ENCODE peak calls at places on chromosomes 6 and 20, in seven cellular contexts. One of them, this sample, is unnamed.

GRCh38 chr20:20317195-20318113 is 50.5 kb upstream of the INSM1 start:
- DNase-seq in HCT116: no peak
- DNase-seq in vagina: no peak
- DNase-seq in uterus: no peak
- DNase-seq in A549: no peak
- DNase-seq in NB4: peak
- DNase-seq in Peyer's patch: no peak
- DNase-seq in this sample: no peak

GRCh38 chr6:162200036-162200435 is 527.5 kb downstream of the PRKN start:
- DNase-seq in HCT116: no peak
- DNase-seq in vagina: no peak
- DNase-seq in uterus: no peak
- DNase-seq in A549: no peak
- DNase-seq in NB4: no peak
- DNase-seq in Peyer's patch: no peak
- DNase-seq in this sample: no peak

GRCh38 chr20:52484438-52484837 is 292.9 kb upstream of the ZFP64 start:
- DNase-seq in HCT116: no peak
- DNase-seq in vagina: no peak
- DNase-seq in uterus: no peak
- DNase-seq in A549: no peak
- DNase-seq in NB4: no peak
- DNase-seq in Peyer's patch: no peak
- DNase-seq in this sample: no peak

GRCh38 chr6:15690451-15690961 is 27.7 kb upstream of the DTNBP1 start:
- DNase-seq in HCT116: no peak
- DNase-seq in vagina: no peak
- DNase-seq in uterus: no peak
- DNase-seq in A549: no peak
- DNase-seq in NB4: no peak
- DNase-seq in Peyer's patch: no peak
- DNase-seq in this sample: no peak

GRCh38 chr6:109977791-109978173 is 329 bp upstream of the GPR6 start:
- DNase-seq in HCT116: no peak
- DNase-seq in vagina: no peak
- DNase-seq in uterus: no peak
- DNase-seq in A549: no peak
- DNase-seq in NB4: no peak
- DNase-seq in Peyer's patch: no peak
- DNase-seq in this sample: no peak

GRCh38 chr6:107318100-107318736 is 141.1 kb downstream of the PDSS2 start:
- DNase-seq in HCT116: peak
- DNase-seq in vagina: no peak
- DNase-seq in uterus: peak
- DNase-seq in A549: peak
- DNase-seq in NB4: peak
- DNase-seq in Peyer's patch: peak
- DNase-seq in this sample: peak

GRCh38 chr6:135922746-135923145 is 71.2 kb downstream of the PDE7B start:
- DNase-seq in HCT116: no peak
- DNase-seq in vagina: no peak
- DNase-seq in uterus: peak
- DNase-seq in A549: no peak
- DNase-seq in NB4: no peak
- DNase-seq in Peyer's patch: no peak
- DNase-seq in this sample: no peak

GRCh38 chr6:45255434-45255833 is 72.7 kb upstream of the RUNX2 start:
- DNase-seq in HCT116: no peak
- DNase-seq in vagina: no peak
- DNase-seq in uterus: no peak
- DNase-seq in A549: no peak
- DNase-seq in NB4: no peak
- DNase-seq in Peyer's patch: no peak
- DNase-seq in this sample: no peak

GRCh38 chr20:2364014-2364413 is 16.7 kb upstream of the TGM6 start:
- DNase-seq in HCT116: no peak
- DNase-seq in vagina: no peak
- DNase-seq in uterus: no peak
- DNase-seq in A549: no peak
- DNase-seq in NB4: no peak
- DNase-seq in Peyer's patch: no peak
- DNase-seq in this sample: no peak

GRCh38 chr6:37507082-37507481 is 7.4 kb upstream of the CCDC167 start:
- DNase-seq in HCT116: no peak
- DNase-seq in vagina: no peak
- DNase-seq in uterus: no peak
- DNase-seq in A549: no peak
- DNase-seq in NB4: no peak
- DNase-seq in Peyer's patch: no peak
- DNase-seq in this sample: no peak

GRCh38 chr6:90397047-90397446 is 100.4 kb upstream of the BACH2 start:
- DNase-seq in HCT116: no peak
- DNase-seq in vagina: no peak
- DNase-seq in uterus: no peak
- DNase-seq in A549: no peak
- DNase-seq in NB4: no peak
- DNase-seq in Peyer's patch: no peak
- DNase-seq in this sample: no peak

GRCh38 chr6:160391419-160392116 is 43.4 kb downstream of the SLC22A3 start:
- DNase-seq in HCT116: peak
- DNase-seq in vagina: no peak
- DNase-seq in uterus: no peak
- DNase-seq in A549: peak
- DNase-seq in NB4: no peak
- DNase-seq in Peyer's patch: no peak
- DNase-seq in this sample: no peak

GRCh38 chr6:152293404-152293803 is 343.8 kb downstream of the SYNE1 start:
- DNase-seq in HCT116: no peak
- DNase-seq in vagina: no peak
- DNase-seq in uterus: no peak
- DNase-seq in A549: no peak
- DNase-seq in NB4: no peak
- DNase-seq in Peyer's patch: no peak
- DNase-seq in this sample: no peak

GRCh38 chr6:68635412-68635705 is 277 bp downstream of the ADGRB3 start:
- DNase-seq in HCT116: no peak
- DNase-seq in vagina: no peak
- DNase-seq in uterus: no peak
- DNase-seq in A549: no peak
- DNase-seq in NB4: no peak
- DNase-seq in Peyer's patch: no peak
- DNase-seq in this sample: no peak

GRCh38 chr6:68633654-68634502 is 1.2 kb upstream of the ADGRB3 start:
- DNase-seq in HCT116: no peak
- DNase-seq in vagina: no peak
- DNase-seq in uterus: no peak
- DNase-seq in A549: no peak
- DNase-seq in NB4: no peak
- DNase-seq in Peyer's patch: no peak
- DNase-seq in this sample: no peak

GRCh38 chr6:68635706-68636513 is 828 bp downstream of the ADGRB3 start:
- DNase-seq in HCT116: no peak
- DNase-seq in vagina: no peak
- DNase-seq in uterus: peak
- DNase-seq in A549: no peak
- DNase-seq in NB4: no peak
- DNase-seq in Peyer's patch: no peak
- DNase-seq in this sample: peak

GRCh38 chr6:68632620-68633195 is 2.4 kb upstream of the ADGRB3 start:
- DNase-seq in HCT116: no peak
- DNase-seq in vagina: no peak
- DNase-seq in uterus: no peak
- DNase-seq in A549: no peak
- DNase-seq in NB4: no peak
- DNase-seq in Peyer's patch: no peak
- DNase-seq in this sample: no peak

DNA sequence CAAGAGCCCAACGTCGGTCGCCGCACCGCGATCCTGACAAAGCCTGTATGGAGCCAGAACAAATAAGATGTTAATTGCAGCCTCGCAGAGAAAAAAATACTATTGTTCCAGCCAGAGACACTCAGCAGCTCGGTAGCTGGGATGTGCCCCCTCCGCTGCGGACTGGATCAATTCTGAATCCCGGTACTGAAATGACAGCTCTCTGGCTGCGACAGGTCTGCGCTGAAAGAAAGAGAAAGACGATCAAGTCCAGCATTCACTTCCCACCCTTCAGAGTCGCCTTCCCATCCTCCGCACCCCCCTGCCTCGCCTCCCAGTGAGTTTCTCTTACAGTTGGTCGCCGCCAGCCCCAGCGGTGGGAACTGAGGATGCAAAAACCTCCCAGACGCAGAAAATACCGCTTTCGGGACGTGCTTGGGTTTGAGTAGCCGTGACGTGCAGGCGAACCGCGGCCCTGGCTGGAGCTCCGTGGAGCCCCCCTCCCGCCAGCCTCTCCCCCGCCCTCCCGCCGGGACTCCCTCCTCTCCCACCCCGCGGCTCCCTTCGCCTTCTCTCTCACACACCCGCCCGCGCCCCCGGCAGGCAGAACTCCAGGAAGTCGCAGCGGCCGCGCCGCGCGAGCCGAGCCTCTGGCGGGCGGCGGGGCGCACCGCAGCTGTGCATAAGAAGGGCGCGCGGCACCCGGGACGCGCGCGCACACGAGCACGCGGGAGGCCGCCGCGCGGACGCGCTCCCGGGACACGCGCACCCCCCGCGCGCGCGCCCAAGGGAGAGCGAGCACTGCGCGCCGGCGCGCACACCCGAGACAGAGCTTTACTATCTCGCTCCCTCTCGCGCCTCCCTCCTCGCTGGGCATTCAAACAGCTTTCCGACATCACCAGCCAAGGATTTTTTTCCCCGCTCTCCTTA is at the start of gene ADGRB3:
- DNase-seq in HCT116: no peak
- DNase-seq in vagina: peak
- DNase-seq in uterus: peak
- DNase-seq in A549: peak
- DNase-seq in NB4: peak
- DNase-seq in Peyer's patch: peak
- DNase-seq in this sample: peak
- TF ChIP-seq CTCF in HCT116: no peak
- TF ChIP-seq CTCF in vagina: no peak
- TF ChIP-seq CTCF in uterus: no peak
- TF ChIP-seq CTCF in A549: no peak
- TF ChIP-seq CTCF in NB4: no peak
- TF ChIP-seq CTCF in Peyer's patch: no peak
- TF ChIP-seq CTCF in this sample: no peak

GRCh38 chr20:31568041-31568731 is 36.9 kb upstream of the ID1 start:
- DNase-seq in HCT116: no peak
- DNase-seq in vagina: no peak
- DNase-seq in uterus: no peak
- DNase-seq in A549: no peak
- DNase-seq in NB4: no peak
- DNase-seq in Peyer's patch: no peak
- DNase-seq in this sample: no peak
- TF ChIP-seq POLR2A in HCT116: no peak
- TF ChIP-seq POLR2A in vagina: no peak
- TF ChIP-seq POLR2A in uterus: no peak
- TF ChIP-seq POLR2A in A549: no peak
- TF ChIP-seq POLR2A in NB4: no peak
- TF ChIP-seq POLR2A in Peyer's patch: no peak
- TF ChIP-seq POLR2A in this sample: no peak

DNA sequence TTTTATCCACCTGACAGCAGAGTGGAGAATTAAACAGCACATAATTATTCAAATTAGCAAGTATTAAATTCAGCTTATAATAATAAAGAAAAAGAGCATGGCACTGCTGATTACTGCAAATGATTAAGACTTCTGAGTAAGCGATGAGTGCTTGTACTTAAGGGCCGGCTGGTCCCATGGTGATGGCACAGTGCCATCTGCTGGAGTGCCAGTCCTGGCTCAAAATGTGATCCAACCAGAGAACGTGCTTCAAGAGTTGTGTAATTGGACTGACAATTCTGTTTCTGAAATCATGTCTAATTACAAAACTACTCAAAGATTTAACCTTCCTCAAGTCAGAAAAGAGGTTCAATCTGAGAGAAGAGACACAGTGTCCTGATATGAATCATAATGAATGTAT is 181.6 kb upstream of the RGS17 start:
- DNase-seq in HCT116: peak
- DNase-seq in vagina: no peak
- DNase-seq in uterus: no peak
- DNase-seq in A549: peak
- DNase-seq in NB4: peak
- DNase-seq in Peyer's patch: peak
- DNase-seq in this sample: peak
- TF ChIP-seq CTCF in HCT116: peak
- TF ChIP-seq CTCF in vagina: no peak
- TF ChIP-seq CTCF in uterus: no peak
- TF ChIP-seq CTCF in A549: peak
- TF ChIP-seq CTCF in NB4: peak
- TF ChIP-seq CTCF in Peyer's patch: peak
- TF ChIP-seq CTCF in this sample: no peak

GRCh38 chr6:148329568-148330299 is 12.9 kb upstream of the SASH1 start:
- DNase-seq in HCT116: no peak
- DNase-seq in vagina: no peak
- DNase-seq in uterus: no peak
- DNase-seq in A549: no peak
- DNase-seq in NB4: no peak
- DNase-seq in Peyer's patch: no peak
- DNase-seq in this sample: no peak

GRCh38 chr6:148324297-148325007 is 18.2 kb upstream of the SASH1 start:
- DNase-seq in HCT116: no peak
- DNase-seq in vagina: no peak
- DNase-seq in uterus: no peak
- DNase-seq in A549: no peak
- DNase-seq in NB4: peak
- DNase-seq in Peyer's patch: no peak
- DNase-seq in this sample: no peak

GRCh38 chr6:148332088-148332487 is 10.6 kb upstream of the SASH1 start:
- DNase-seq in HCT116: no peak
- DNase-seq in vagina: no peak
- DNase-seq in uterus: no peak
- DNase-seq in A549: no peak
- DNase-seq in NB4: no peak
- DNase-seq in Peyer's patch: no peak
- DNase-seq in this sample: no peak

GRCh38 chr6:148325316-148326068 is 17.1 kb upstream of the SASH1 start:
- DNase-seq in HCT116: no peak
- DNase-seq in vagina: no peak
- DNase-seq in uterus: no peak
- DNase-seq in A549: no peak
- DNase-seq in NB4: no peak
- DNase-seq in Peyer's patch: no peak
- DNase-seq in this sample: no peak

DNA sequence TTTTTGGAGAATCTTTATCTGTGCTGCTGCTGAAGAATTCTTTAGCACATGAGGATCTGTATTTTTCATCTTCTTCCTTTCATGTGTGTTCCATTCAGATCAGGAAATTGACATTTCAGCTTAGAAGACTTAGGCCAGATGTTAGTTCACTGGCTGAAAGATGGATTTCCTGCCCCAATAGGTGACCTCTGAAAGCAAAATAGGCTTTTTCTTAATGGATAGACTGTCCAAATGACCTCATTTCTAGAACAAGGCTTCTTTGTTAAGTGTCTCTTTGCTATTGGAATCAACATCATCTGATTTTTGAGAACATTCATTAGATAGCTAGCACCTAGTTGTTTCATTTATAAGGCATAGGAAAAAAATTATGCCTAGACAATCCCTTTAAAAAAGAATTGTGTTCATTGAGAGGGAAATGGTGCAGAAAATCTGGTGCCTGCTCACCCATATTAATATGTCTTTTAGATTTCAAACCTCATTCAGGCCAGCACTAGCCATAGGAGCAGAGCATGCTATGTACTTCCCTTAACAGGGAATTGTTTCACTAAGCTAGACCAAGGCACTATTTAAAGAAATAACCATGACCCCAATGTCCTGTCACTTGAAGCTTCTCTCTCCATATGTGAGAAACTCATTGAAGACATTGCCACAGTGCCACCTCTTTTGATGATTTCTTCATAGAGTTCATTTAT is 13.6 kb upstream of the SASH1 start:
- DNase-seq in HCT116: no peak
- DNase-seq in vagina: no peak
- DNase-seq in uterus: no peak
- DNase-seq in A549: no peak
- DNase-seq in NB4: no peak
- DNase-seq in Peyer's patch: no peak
- DNase-seq in this sample: no peak
- TF ChIP-seq POLR2A in HCT116: no peak
- TF ChIP-seq POLR2A in vagina: no peak
- TF ChIP-seq POLR2A in uterus: no peak
- TF ChIP-seq POLR2A in A549: no peak
- TF ChIP-seq POLR2A in NB4: no peak
- TF ChIP-seq POLR2A in Peyer's patch: no peak
- TF ChIP-seq POLR2A in this sample: no peak

This sample was measured in prostate gland.